ENCODE peak calls at places on chromosome 4, in five cellular contexts. K is mucosa of descending colon; B is transverse colon; C is CD4-positive, alpha-beta memory T cell; R is K562. U is an unnamed sample.

GRCh38 chr4:14841801-14842748 is 160.2 kb upstream of the CPEB2 start:
- DNase-seq in R (no peak), C (no peak), K (peak; percentile 64), B (peak; percentile 56), U (no peak)

GRCh38 chr4:185265942-185266341 is 56.5 kb downstream of the SNX25 start:
- DNase-seq in R (no peak), K (no peak), B (no peak), C (peak; percentile 42), U (no peak)

GRCh38 chr4:47085661-47086060 is 54.3 kb downstream of the GABRB1 start:
- DNase-seq in K (no peak), R (no peak), C (no peak), B (no peak), U (no peak)

GRCh38 chr4:8539661-8540060 is 40.5 kb upstream of the GPR78 start:
- DNase-seq in K (no peak), B (no peak), C (peak; percentile 14), R (no peak), U (no peak)

GRCh38 chr4:6437682-6438264 is 34.6 kb downstream of the PPP2R2C start:
- DNase-seq in K (no peak), B (no peak), C (no peak), R (no peak), U (no peak)

GRCh38 chr4:6771229-6771671 is 11.3 kb upstream of the KIAA0232 start:
- DNase-seq in C (no peak), R (no peak), B (no peak), K (no peak), U (no peak)

GRCh38 chr4:71962622-71963264 is 69.1 kb upstream of the NPFFR2 start:
- DNase-seq in B (no peak), C (no peak), R (no peak), K (no peak), U (no peak)

GRCh38 chr4:88672987-88673386 is 24.6 kb downstream of the NAP1L5 start:
- DNase-seq in C (peak; percentile 25), K (peak; percentile 15), B (no peak), R (peak; percentile 66), U (no peak)

GRCh38 chr4:77123403-77123802 is 33.6 kb upstream of the CCNG2 start:
- DNase-seq in K (no peak), R (no peak), B (no peak), C (no peak), U (no peak)

GRCh38 chr4:26723216-26723615 is 137.4 kb upstream of the STIM2 start:
- DNase-seq in B (no peak), C (no peak), K (no peak), R (no peak), U (no peak)

GRCh38 chr4:108651068-108651794 is 832 bp downstream of the OSTC start:
- DNase-seq in K (peak; percentile 21), C (no peak), R (peak; percentile 48), B (no peak), U (peak; percentile 26)

GRCh38 chr4:118034061-118034785 is at the start of gene NDST3:
- DNase-seq in K (peak; percentile 54), B (peak; percentile 39), C (no peak), R (peak; percentile 4), U (peak; percentile 41)

GRCh38 chr4:150510176-150510875 is 71.6 kb upstream of the MAB21L2 start:
- DNase-seq in B (no peak), K (no peak), C (no peak), R (no peak), U (no peak)

GRCh38 chr4:181646864-181647263 is 596.3 kb upstream of the TENM3 start:
- DNase-seq in C (no peak), R (no peak), B (no peak), K (no peak), U (no peak)

GRCh38 chr4:76579596-76580375 is 144.8 kb downstream of the SHROOM3 start:
- DNase-seq in K (peak; percentile 68), C (no peak), B (peak; percentile 72), R (no peak), U (peak; percentile 93)

GRCh38 chr4:66252291-66252690 is 582.0 kb upstream of the EPHA5 start:
- DNase-seq in R (no peak), B (no peak), C (no peak), K (no peak), U (no peak)

GRCh38 chr4:145487626-145488025 is 6.0 kb downstream of the SMAD1 start:
- DNase-seq in C (no peak), K (no peak), R (no peak), B (no peak), U (no peak)

GRCh38 chr4:93740890-93741289 is 87.7 kb upstream of the ATOH1 start:
- DNase-seq in R (no peak), K (no peak), B (no peak), C (no peak), U (no peak)

GRCh38 chr4:8913858-8914460 is 42.3 kb upstream of the HMX1 start:
- DNase-seq in B (no peak), R (no peak), C (no peak), K (no peak), U (no peak)

GRCh38 chr4:38294238-38294637 is 334.0 kb downstream of the PTTG2 start:
- DNase-seq in C (no peak), K (no peak), B (no peak), R (no peak), U (no peak)

GRCh38 chr4:142372570-142373300 is 473.4 kb downstream of the INPP4B start:
- DNase-seq in K (no peak), C (no peak), R (no peak), B (no peak), U (no peak)

GRCh38 chr4:128294464-128294863 is 6.9 kb upstream of the PGRMC2 start:
- DNase-seq in R (no peak), K (no peak), B (no peak), C (no peak), U (peak; percentile 24)

GRCh38 chr4:13562876-13563275 is 18.6 kb upstream of the NKX3-2 start:
- DNase-seq in R (no peak), B (no peak), K (no peak), C (no peak), U (no peak)

GRCh38 chr4:13559414-13559813 is 15.1 kb upstream of the NKX3-2 start:
- DNase-seq in B (no peak), R (no peak), K (no peak), C (no peak), U (no peak)

GRCh38 chr4:13555325-13555724 is 11.0 kb upstream of the NKX3-2 start:
- DNase-seq in R (no peak), K (no peak), C (no peak), B (no peak), U (no peak)

GRCh38 chr4:13561673-13562072 is 17.4 kb upstream of the NKX3-2 start:
- DNase-seq in C (no peak), R (no peak), K (no peak), B (no peak), U (no peak)

GRCh38 chr4:13558881-13559280 is 14.6 kb upstream of the NKX3-2 start:
- DNase-seq in C (no peak), B (no peak), K (no peak), R (no peak), U (no peak)
- H3K4me3 ChIP-seq in C (no peak overlapping the region), B (no peak overlapping the region), K (no peak overlapping the region), R (no peak overlapping the region), U (no peak overlapping the region)

DNA sequence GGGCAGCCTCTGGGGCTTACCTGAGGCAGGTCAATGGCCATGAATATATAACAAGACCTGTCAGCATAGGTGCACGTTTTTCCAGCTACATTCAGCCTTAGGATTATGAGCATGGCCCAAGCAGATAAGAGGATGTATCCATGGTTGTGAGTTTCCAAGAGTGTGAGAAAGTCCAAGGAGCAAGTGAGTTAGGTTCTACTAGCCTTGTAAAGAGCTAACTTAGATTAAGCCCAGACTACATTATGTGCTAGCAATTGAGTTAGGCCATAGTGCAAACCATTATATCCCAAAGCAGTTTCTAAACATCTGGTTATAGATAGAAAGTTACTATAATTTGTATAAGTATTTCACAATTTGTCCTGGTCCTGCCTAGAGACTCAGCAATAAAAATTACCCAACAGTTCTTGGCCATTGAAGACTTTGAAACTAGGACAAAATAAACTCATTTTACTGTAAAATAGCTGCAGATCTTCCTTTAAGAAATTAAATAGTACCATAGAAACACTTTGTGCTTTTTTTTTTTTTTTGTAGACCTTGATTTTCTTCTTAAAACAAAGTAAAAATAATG is 312.0 kb downstream of the CAMK2D start:
- DNase-seq in R (no peak), C (no peak), K (no peak), B (no peak), U (peak; percentile 22)
- H3K4me3 ChIP-seq in R (no peak overlapping the region), C (no peak overlapping the region), K (no peak overlapping the region), B (no peak overlapping the region), U (no peak overlapping the region)

DNA sequence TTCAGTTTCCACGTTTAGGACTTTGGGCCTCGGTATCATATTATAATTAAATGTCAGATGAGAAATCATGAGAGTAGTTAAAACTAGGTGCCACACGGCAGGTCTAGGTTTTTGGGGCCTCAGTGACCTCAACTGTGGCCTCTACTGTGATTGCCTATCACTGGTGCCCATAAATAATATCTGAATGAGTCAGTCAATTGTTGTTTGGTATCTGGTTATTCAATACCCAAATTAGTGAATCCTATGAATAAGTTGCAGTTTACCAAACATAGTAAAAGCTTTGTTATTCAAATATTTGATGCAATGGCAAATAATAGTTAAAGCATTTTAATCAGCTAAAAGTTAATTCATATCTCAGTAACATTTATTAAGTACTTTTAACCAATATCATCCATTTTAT is 188.8 kb downstream of the PPP3CA start:
- DNase-seq in K (no peak), R (no peak), C (no peak), B (no peak), U (no peak)
- H3K4me3 ChIP-seq in K (no peak overlapping the region), R (no peak overlapping the region), C (no peak overlapping the region), B (no peak overlapping the region), U (no peak overlapping the region)

GRCh38 chr4:139647184-139647583 is 18.4 kb upstream of the MGST2 start:
- DNase-seq in B (no peak), C (no peak), R (no peak), K (no peak), U (no peak)

GRCh38 chr4:139654516-139654915 is 11.1 kb upstream of the MGST2 start:
- DNase-seq in B (no peak), K (no peak), R (no peak), C (no peak), U (no peak)

GRCh38 chr4:139655116-139655515 is 10.5 kb upstream of the MGST2 start:
- DNase-seq in K (no peak), C (no peak), R (peak; percentile 32), B (no peak), U (peak; percentile 46)

GRCh38 chr4:139647952-139648351 is 17.7 kb upstream of the MGST2 start:
- DNase-seq in K (no peak), C (no peak), B (no peak), R (no peak), U (no peak)

DNA sequence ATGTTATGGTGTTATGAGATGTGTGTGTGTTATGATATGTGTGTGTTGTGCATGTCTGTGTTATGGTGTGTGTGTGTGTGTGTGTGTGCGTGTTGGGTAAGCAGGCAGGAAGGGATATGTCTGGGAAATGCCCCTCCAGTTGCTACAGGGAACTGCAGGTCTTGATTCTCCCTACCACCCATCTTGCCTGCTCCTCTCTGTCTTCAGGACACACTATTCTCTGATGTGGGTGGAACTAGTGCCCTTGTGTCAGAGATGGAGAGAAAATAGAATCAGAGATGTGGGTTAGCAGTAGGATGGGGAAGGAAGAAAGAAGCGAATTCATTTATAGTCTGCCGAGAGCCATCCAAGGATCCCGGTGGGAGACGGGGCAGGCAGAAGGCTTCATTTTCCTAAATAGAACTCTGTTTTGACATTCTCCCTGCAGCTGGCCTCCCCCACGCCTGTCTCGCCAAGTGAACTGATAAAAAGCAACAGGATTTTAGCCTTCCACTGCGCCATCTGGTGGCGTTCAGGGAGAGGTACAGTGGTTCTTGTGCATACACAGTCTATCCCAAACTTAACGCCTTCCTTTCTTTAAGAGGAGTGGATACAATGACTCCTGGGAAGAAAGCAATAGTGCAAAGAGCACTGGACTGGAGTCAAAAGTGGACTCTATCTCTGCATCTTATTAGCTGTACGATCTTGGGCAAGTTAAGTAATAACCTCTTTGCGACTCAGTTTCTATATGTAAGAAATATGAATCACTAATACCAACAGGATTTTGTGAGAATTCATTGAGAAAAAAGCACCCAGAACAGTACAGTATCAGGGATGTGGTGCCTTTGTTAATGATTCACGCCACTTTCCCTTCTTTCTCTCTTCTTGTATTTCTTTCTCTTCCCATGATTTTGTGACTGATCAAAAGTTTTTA is 14.1 kb upstream of the MGST2 start:
- DNase-seq in B (peak; percentile 78), K (peak; percentile 74), C (peak; percentile 61), R (peak; percentile 91), U (peak; percentile 77)
- H3K4me3 ChIP-seq in B (no peak overlapping the region), K (no peak overlapping the region), C (no peak overlapping the region), R (no peak overlapping the region), U (no peak overlapping the region)

U was measured in small intestine.